ENCODE peak calls at places on chromosomes 13 and 19, in eight cellular contexts. R is activated T-cell treated with anti-CD3 and anti-CD28 coated beads for 1 hour, J is fibroblast of pulmonary artery, I is MCF 10A, C is AG08396, H is hypothalamus, U is transverse colon, M is non-pigmented ciliary epithelial cell. L is an unnamed sample.

GRCh38 chr19:5691205-5691929 is 1.3 kb downstream of the RPL36 start:
- DNase-seq in C (peak; percentile 52), I (peak; percentile 63), J (peak; percentile 73), M (no peak), R (peak; percentile 26), U (peak; percentile 78), H (peak; percentile 18), L (peak; percentile 66)

GRCh38 chr19:38317104-38317612 is 1.4 kb upstream of the YIF1B start:
- DNase-seq in R (no peak), I (no peak), J (no peak), H (no peak), C (no peak), U (no peak), M (no peak), L (no peak)

GRCh38 chr19:50371914-50372475 is 4.3 kb upstream of the NR1H2 start:
- DNase-seq in R (no peak), H (no peak), U (no peak), J (no peak), I (no peak), C (no peak), M (no peak), L (no peak)

GRCh38 chr13:93521307-93521706 is 294.7 kb downstream of the GPC6 start:
- DNase-seq in J (no peak), M (no peak), R (no peak), C (no peak), U (no peak), I (no peak), H (no peak), L (no peak)

GRCh38 chr19:16527971-16528521 is 14.2 kb downstream of the CHERP start:
- DNase-seq in H (no peak), J (peak; percentile 27), U (no peak), I (no peak), R (peak; percentile 33), C (no peak), M (no peak), L (no peak)

GRCh38 chr19:38862321-38863059 is 12.7 kb upstream of the HNRNPL start:
- DNase-seq in I (no peak), H (no peak), M (no peak), U (peak; percentile 59), C (no peak), R (no peak), J (peak; percentile 41), L (peak; percentile 86)

GRCh38 chr19:15108145-15108844 is 1.1 kb downstream of the SYDE1 start:
- DNase-seq in I (peak; percentile 12), J (no peak), R (no peak), U (no peak), C (no peak), H (no peak), M (no peak), L (no peak)

GRCh38 chr13:114065926-114066774 is 66.3 kb downstream of the RASA3 start:
- DNase-seq in M (no peak), H (no peak), R (no peak), U (peak; percentile 54), I (no peak), C (no peak), J (no peak), L (no peak)

GRCh38 chr13:93624371-93624777 is 397.8 kb downstream of the GPC6 start:
- DNase-seq in U (no peak), C (no peak), J (peak; percentile 18), H (no peak), M (no peak), I (no peak), R (no peak), L (no peak)

GRCh38 chr19:18765224-18765623 is 25.9 kb downstream of the COMP start:
- DNase-seq in H (no peak), R (no peak), I (peak; percentile 56), M (no peak), J (no peak), C (no peak), U (peak; percentile 33), L (peak; percentile 34)

GRCh38 chr19:12769689-12770088 is 5.7 kb downstream of the HOOK2 start:
- DNase-seq in C (no peak), I (no peak), J (no peak), R (no peak), H (no peak), U (peak; percentile 66), M (no peak), L (peak; percentile 55)

GRCh38 chr13:24087611-24088235 is 72.8 kb upstream of the SPATA13 start:
- DNase-seq in M (no peak), J (no peak), H (no peak), I (no peak), C (no peak), R (no peak), U (peak; percentile 68), L (peak; percentile 79)

GRCh38 chr19:47106819-47107200 is 6.8 kb downstream of the ZC3H4 start:
- DNase-seq in M (no peak), I (no peak), R (no peak), C (no peak), U (no peak), J (peak; percentile 31), H (no peak), L (no peak)

GRCh38 chr13:112725346-112726017 is 35.6 kb downstream of the ATP11A start:
- DNase-seq in M (no peak), C (no peak), I (peak; percentile 39), J (no peak), U (no peak), H (no peak), R (no peak), L (no peak)

GRCh38 chr13:96080676-96081075 is 9.2 kb upstream of the HS6ST3 start:
- DNase-seq in U (no peak), J (no peak), H (no peak), R (no peak), I (no peak), M (no peak), C (no peak), L (no peak)

GRCh38 chr13:73215807-73216206 is 157.0 kb downstream of the KLF5 start:
- DNase-seq in C (peak; percentile 32), R (no peak), M (peak; percentile 65), J (peak; percentile 17), U (peak; percentile 26), I (peak; percentile 72), H (no peak), L (no peak)

GRCh38 chr13:75505327-75505726 is 23.4 kb upstream of the TBC1D4 start:
- DNase-seq in M (no peak), C (no peak), R (no peak), I (no peak), U (no peak), J (no peak), H (no peak), L (no peak)

GRCh38 chr13:106915146-106915545 is 347.2 kb upstream of the ARGLU1 start:
- DNase-seq in R (no peak), J (no peak), I (no peak), C (no peak), M (no peak), H (no peak), U (no peak), L (no peak)

GRCh38 chr19:50912727-50913716 is 1.8 kb upstream of the KLK4 start:
- DNase-seq in R (no peak), I (no peak), M (no peak), J (no peak), H (no peak), C (no peak), U (no peak), L (no peak)

GRCh38 chr13:43648733-43649132 is 138.0 kb downstream of the ENOX1 start:
- DNase-seq in J (peak; percentile 3), M (no peak), R (no peak), U (no peak), C (no peak), H (no peak), I (no peak), L (no peak)

GRCh38 chr19:8654591-8655339 is 24.3 kb downstream of the NFILZ start:
- DNase-seq in M (no peak), H (peak; percentile 18), I (peak; percentile 49), U (peak; percentile 50), C (peak; percentile 79), R (peak; percentile 66), J (peak; percentile 49), L (peak; percentile 42)

GRCh38 chr19:48284891-48285290 is 15.0 kb downstream of the ZNF114 start:
- DNase-seq in I (no peak), M (no peak), H (no peak), U (no peak), C (no peak), J (no peak), R (no peak), L (no peak)

GRCh38 chr19:20923077-20923871 is at the start of gene ZNF85:
- DNase-seq in J (peak; percentile 91), M (peak; percentile 63), R (peak; percentile 82), I (peak; percentile 94), C (peak; percentile 87), H (peak; percentile 76), U (peak; percentile 88), L (peak; percentile 64)

GRCh38 chr13:52832268-52832667 is 16.2 kb downstream of the PCDH8 start:
- DNase-seq in J (no peak), M (no peak), C (no peak), U (no peak), H (no peak), I (peak; percentile 31), R (no peak), L (no peak)

GRCh38 chr13:74026753-74027152 is 107.5 kb downstream of the KLF12 start:
- DNase-seq in C (no peak), U (peak; percentile 44), H (no peak), R (peak; percentile 48), J (peak; percentile 20), M (peak; percentile 15), I (peak; percentile 24), L (peak; percentile 53)

GRCh38 chr13:101751488-101751887 is 299.0 kb downstream of the ITGBL1 start:
- DNase-seq in R (no peak), U (no peak), H (no peak), M (peak; percentile 70), I (peak; percentile 93), C (no peak), J (peak; percentile 88), L (no peak)

GRCh38 chr13:97974773-97975172 is 21.3 kb downstream of the IPO5 start:
- DNase-seq in U (no peak), H (no peak), R (no peak), I (no peak), C (peak; percentile 13), M (no peak), J (no peak), L (no peak)